ENCODE peak calls at places on chromosomes 11 and 22, in eight cellular contexts. O is dorsolateral prefrontal cortex; L is pancreas; U is CD4-positive, CD25-positive, alpha-beta regulatory T cell; G is keratinocyte; J is stomach; F is hepatocyte; E is colonic mucosa. T is an unnamed sample.

GRCh38 chr11:62880231-62880802 is 379 bp upstream of the SLC3A2 start:
- DNase-seq in O (no peak), L (no peak), U (no peak), G (no peak), J (no peak), F (peak), E (no peak), T (peak)

GRCh38 chr11:88739524-88739923 is 326.3 kb downstream of the GRM5 start:
- DNase-seq in O (no peak), L (no peak), U (no peak), G (no peak), J (no peak), F (no peak), E (no peak), T (no peak)

GRCh38 chr11:36372101-36372767 is 76.1 kb downstream of the PRR5L start:
- DNase-seq in O (no peak), L (no peak), U (no peak), G (no peak), J (no peak), F (no peak), E (no peak), T (peak)

GRCh38 chr11:3021125-3021524 is 29.0 kb upstream of the NAP1L4 start:
- DNase-seq in O (no peak), L (peak), U (peak), G (no peak), J (peak), F (peak), E (peak), T (peak)

GRCh38 chr11:108388576-108388975 is 78.8 kb downstream of the C11orf65 start:
- DNase-seq in O (no peak), L (no peak), U (no peak), G (no peak), J (no peak), F (no peak), E (no peak), T (no peak)

GRCh38 chr11:64747961-64748715 is 4.2 kb upstream of the RASGRP2 start:
- DNase-seq in O (no peak), L (no peak), U (no peak), G (no peak), J (no peak), F (no peak), E (no peak), T (no peak)

GRCh38 chr11:64141081-64141783 is 24.7 kb downstream of the MACROD1 start:
- DNase-seq in O (no peak), L (no peak), U (no peak), G (no peak), J (no peak), F (no peak), E (no peak), T (no peak)

GRCh38 chr22:44133901-44134511 is 46.7 kb upstream of the PARVG start:
- DNase-seq in O (peak), L (no peak), U (no peak), G (no peak), J (no peak), F (no peak), E (no peak), T (no peak)

GRCh38 chr11:42770444-42771065 is 541.2 kb upstream of the API5 start:
- DNase-seq in O (no peak), L (no peak), U (no peak), G (peak), J (no peak), F (peak), E (peak), T (peak)

GRCh38 chr11:108606495-108607160 is 13.1 kb upstream of the EXPH5 start:
- DNase-seq in O (no peak), L (no peak), U (no peak), G (no peak), J (no peak), F (no peak), E (no peak), T (peak)

GRCh38 chr22:40289991-40290459 is 56.3 kb upstream of the ADSL start:
- DNase-seq in O (no peak), L (no peak), U (peak), G (no peak), J (peak), F (no peak), E (no peak), T (no peak)

GRCh38 chr11:8080674-8081590 is at the start of gene TUB:
- DNase-seq in O (peak), L (peak), U (no peak), G (no peak), J (peak), F (peak), E (no peak), T (no peak)
- H3K27ac ChIP-seq in O (peak), L (no peak), U (no peak), G (no peak), J (no peak), F (peak), E (no peak), T (no peak)

GRCh38 chr11:1874406-1875092 is 17.1 kb downstream of the PRR33 start:
- DNase-seq in O (peak), L (no peak), U (no peak), G (no peak), J (no peak), F (no peak), E (no peak), T (no peak)
- H3K27ac ChIP-seq in O (no peak), L (no peak), U (no peak), G (no peak), J (peak), F (peak), E (peak), T (no peak)

GRCh38 chr11:86180415-86180814 is 64.1 kb upstream of the EED start:
- DNase-seq in O (no peak), L (no peak), U (no peak), G (no peak), J (no peak), F (no peak), E (no peak), T (no peak)
- H3K27ac ChIP-seq in O (no peak), L (no peak), U (no peak), G (no peak), J (no peak), F (no peak), E (no peak), T (no peak)

GRCh38 chr11:46285594-46286033 is 8.2 kb downstream of the CREB3L1 start:
- DNase-seq in O (no peak), L (no peak), U (no peak), G (no peak), J (no peak), F (no peak), E (no peak), T (no peak)
- H3K27ac ChIP-seq in O (no peak), L (no peak), U (no peak), G (no peak), J (peak), F (peak), E (no peak), T (no peak)

GRCh38 chr11:70303070-70303469 is 32.6 kb downstream of the PPFIA1 start:
- DNase-seq in O (no peak), L (no peak), U (no peak), G (no peak), J (no peak), F (no peak), E (no peak), T (peak)

GRCh38 chr11:70307176-70307575 is 36.7 kb downstream of the PPFIA1 start:
- DNase-seq in O (no peak), L (no peak), U (no peak), G (no peak), J (no peak), F (no peak), E (no peak), T (peak)

GRCh38 chr11:70304208-70304603 is 33.7 kb downstream of the PPFIA1 start:
- DNase-seq in O (no peak), L (no peak), U (no peak), G (no peak), J (no peak), F (no peak), E (no peak), T (no peak)

GRCh38 chr11:70305501-70305900 is 35.0 kb downstream of the PPFIA1 start:
- DNase-seq in O (no peak), L (no peak), U (no peak), G (no peak), J (no peak), F (no peak), E (no peak), T (peak)

DNA sequence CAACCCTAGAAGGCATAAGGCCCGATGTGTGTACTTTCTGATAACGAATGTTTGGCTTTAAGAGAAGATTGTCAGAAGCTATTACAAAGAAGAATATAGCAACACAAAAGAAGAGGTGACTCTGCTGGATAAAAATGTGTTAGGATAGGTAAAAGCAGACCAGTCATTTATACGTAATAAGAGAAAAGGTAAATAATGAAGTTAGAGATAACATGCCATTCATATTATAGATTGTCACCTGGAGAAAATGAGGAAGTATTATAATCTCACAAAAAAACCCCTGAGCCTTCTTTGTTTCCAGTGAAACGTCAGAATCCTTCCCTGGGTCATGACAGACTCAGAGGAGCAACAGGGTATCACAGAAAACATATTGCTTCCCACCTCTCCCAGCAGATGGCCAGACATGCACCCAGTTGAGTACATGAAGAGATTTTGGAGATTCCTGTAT is 36.1 kb downstream of the PPFIA1 start:
- DNase-seq in O (no peak), L (no peak), U (no peak), G (no peak), J (no peak), F (no peak), E (no peak), T (peak)
- H3K27ac ChIP-seq in O (no peak), L (no peak), U (no peak), G (no peak), J (no peak), F (peak), E (peak), T (peak)

GRCh38 chr11:33158596-33158995 is 2.7 kb downstream of the CSTF3 start:
- DNase-seq in O (no peak), L (no peak), U (no peak), G (no peak), J (no peak), F (no peak), E (no peak), T (no peak)
- H3K27ac ChIP-seq in O (no peak), L (no peak), U (no peak), G (no peak), J (no peak), F (no peak), E (no peak), T (no peak)

DNA sequence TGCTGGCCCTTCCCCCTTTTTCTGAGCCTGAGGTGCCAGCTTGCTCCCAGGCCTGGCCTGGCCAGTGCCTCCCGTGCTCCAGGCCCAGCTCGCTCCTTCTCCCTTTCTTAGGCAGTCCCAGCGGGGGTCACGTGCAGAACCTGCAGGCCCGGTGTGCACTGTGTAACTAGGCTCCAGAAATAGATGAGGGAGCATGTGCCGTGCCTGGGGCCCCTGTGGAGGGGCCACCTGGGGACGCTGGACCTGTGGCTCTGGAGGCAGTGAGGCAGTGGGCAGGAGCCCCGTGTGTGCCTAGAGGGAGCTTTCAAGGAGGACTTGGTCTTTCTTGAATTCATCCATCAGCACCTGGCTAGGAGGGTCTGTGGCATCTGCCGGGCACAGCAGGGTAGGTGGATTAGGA is 11.5 kb downstream of the PTDSS2 start:
- DNase-seq in O (no peak), L (no peak), U (no peak), G (no peak), J (no peak), F (no peak), E (no peak), T (no peak)
- H3K27ac ChIP-seq in O (no peak), L (no peak), U (no peak), G (peak), J (no peak), F (peak), E (no peak), T (no peak)

DNA sequence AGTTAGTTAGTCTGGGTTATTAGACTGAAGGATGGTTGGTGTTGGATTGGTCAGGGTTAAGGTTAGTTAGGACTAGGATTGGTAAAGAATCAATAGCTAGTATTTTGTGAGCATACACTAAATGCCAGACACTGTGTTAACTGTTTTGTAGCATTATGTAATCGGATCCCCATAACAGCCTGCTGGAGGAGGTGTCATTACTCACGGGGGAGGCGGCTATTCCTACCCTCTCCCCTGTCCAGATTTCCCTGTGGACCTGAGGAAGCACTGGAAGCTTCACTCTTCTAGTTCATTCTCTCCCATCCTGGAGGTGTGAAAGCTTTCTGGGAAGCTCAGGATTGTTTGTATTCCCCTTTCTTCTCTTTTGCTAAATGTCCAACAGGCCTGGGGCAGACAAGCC is 40.5 kb upstream of the KCNJ11 start:
- DNase-seq in O (no peak), L (no peak), U (no peak), G (no peak), J (no peak), F (no peak), E (no peak), T (no peak)
- H3K27ac ChIP-seq in O (no peak), L (no peak), U (no peak), G (no peak), J (no peak), F (no peak), E (no peak), T (no peak)

GRCh38 chr11:46710821-46711269 is 8.2 kb upstream of the F2 start:
- DNase-seq in O (no peak), L (no peak), U (no peak), G (no peak), J (no peak), F (no peak), E (peak), T (peak)
- H3K27ac ChIP-seq in O (peak), L (no peak), U (no peak), G (no peak), J (peak), F (peak), E (peak), T (peak)

T was measured in PC-3.